ENCODE peak calls at places on chromosomes 3 and 15, in eight cellular contexts. One of them, this sample, is unnamed.
A peak's percentile ranks its signal among the peaks of the same experiment; 100 is the strongest.

GRCh38 chr3:170470063-170471006 is 51.7 kb downstream of the CLDN11 start:
- DNase-seq in fibroblast of the aortic adventitia: peak; percentile 71
- DNase-seq in effector memory CD8-positive, alpha-beta T cell: no peak
- DNase-seq in ovary: no peak
- DNase-seq in Kasumi-1: no peak
- DNase-seq in RWPE1: no peak
- DNase-seq in activated naive CD8-positive, alpha-beta T cell treated with anti-CD3 and anti-CD28 coated beads, Interleukin-2, amount 50 U/mL, for 24 hours: no peak
- DNase-seq in stimulated activated naive CD8-positive, alpha-beta T cell treated with anti-CD3 and anti-CD28 coated beads, Interleukin-15, amount 100 ng/mL, for 72 hours: no peak
- DNase-seq in this sample: no peak

GRCh38 chr3:118554148-118554819 is 480.4 kb downstream of the IGSF11 start:
- DNase-seq in fibroblast of the aortic adventitia: no peak
- DNase-seq in effector memory CD8-positive, alpha-beta T cell: no peak
- DNase-seq in ovary: no peak
- DNase-seq in Kasumi-1: no peak
- DNase-seq in RWPE1: no peak
- DNase-seq in activated naive CD8-positive, alpha-beta T cell treated with anti-CD3 and anti-CD28 coated beads, Interleukin-2, amount 50 U/mL, for 24 hours: no peak
- DNase-seq in stimulated activated naive CD8-positive, alpha-beta T cell treated with anti-CD3 and anti-CD28 coated beads, Interleukin-15, amount 100 ng/mL, for 72 hours: no peak
- DNase-seq in this sample: no peak

GRCh38 chr3:72657666-72658065 is 190.6 kb downstream of the SHQ1 start:
- DNase-seq in fibroblast of the aortic adventitia: no peak
- DNase-seq in effector memory CD8-positive, alpha-beta T cell: no peak
- DNase-seq in ovary: no peak
- DNase-seq in Kasumi-1: peak; percentile 22
- DNase-seq in RWPE1: no peak
- DNase-seq in activated naive CD8-positive, alpha-beta T cell treated with anti-CD3 and anti-CD28 coated beads, Interleukin-2, amount 50 U/mL, for 24 hours: peak; percentile 32
- DNase-seq in stimulated activated naive CD8-positive, alpha-beta T cell treated with anti-CD3 and anti-CD28 coated beads, Interleukin-15, amount 100 ng/mL, for 72 hours: peak; percentile 78
- DNase-seq in this sample: peak; percentile 88

GRCh38 chr3:37628711-37629301 is 232.9 kb upstream of the CTDSPL start:
- DNase-seq in fibroblast of the aortic adventitia: no peak
- DNase-seq in effector memory CD8-positive, alpha-beta T cell: no peak
- DNase-seq in ovary: no peak
- DNase-seq in Kasumi-1: no peak
- DNase-seq in RWPE1: no peak
- DNase-seq in activated naive CD8-positive, alpha-beta T cell treated with anti-CD3 and anti-CD28 coated beads, Interleukin-2, amount 50 U/mL, for 24 hours: no peak
- DNase-seq in stimulated activated naive CD8-positive, alpha-beta T cell treated with anti-CD3 and anti-CD28 coated beads, Interleukin-15, amount 100 ng/mL, for 72 hours: no peak
- DNase-seq in this sample: no peak

GRCh38 chr15:93126496-93127083 is 37.6 kb upstream of the RGMA start:
- DNase-seq in fibroblast of the aortic adventitia: peak; percentile 4
- DNase-seq in effector memory CD8-positive, alpha-beta T cell: no peak
- DNase-seq in ovary: no peak
- DNase-seq in Kasumi-1: no peak
- DNase-seq in RWPE1: no peak
- DNase-seq in activated naive CD8-positive, alpha-beta T cell treated with anti-CD3 and anti-CD28 coated beads, Interleukin-2, amount 50 U/mL, for 24 hours: no peak
- DNase-seq in stimulated activated naive CD8-positive, alpha-beta T cell treated with anti-CD3 and anti-CD28 coated beads, Interleukin-15, amount 100 ng/mL, for 72 hours: no peak
- DNase-seq in this sample: no peak

GRCh38 chr3:17672506-17672905 is 69.9 kb downstream of the TBC1D5 start:
- DNase-seq in fibroblast of the aortic adventitia: peak; percentile 16
- DNase-seq in effector memory CD8-positive, alpha-beta T cell: no peak
- DNase-seq in ovary: no peak
- DNase-seq in Kasumi-1: no peak
- DNase-seq in RWPE1: no peak
- DNase-seq in activated naive CD8-positive, alpha-beta T cell treated with anti-CD3 and anti-CD28 coated beads, Interleukin-2, amount 50 U/mL, for 24 hours: no peak
- DNase-seq in stimulated activated naive CD8-positive, alpha-beta T cell treated with anti-CD3 and anti-CD28 coated beads, Interleukin-15, amount 100 ng/mL, for 72 hours: no peak
- DNase-seq in this sample: no peak

GRCh38 chr3:7546219-7546618 is 685.3 kb downstream of the GRM7 start:
- DNase-seq in fibroblast of the aortic adventitia: peak; percentile 16
- DNase-seq in effector memory CD8-positive, alpha-beta T cell: no peak
- DNase-seq in ovary: no peak
- DNase-seq in Kasumi-1: peak; percentile 30
- DNase-seq in RWPE1: no peak
- DNase-seq in activated naive CD8-positive, alpha-beta T cell treated with anti-CD3 and anti-CD28 coated beads, Interleukin-2, amount 50 U/mL, for 24 hours: no peak
- DNase-seq in stimulated activated naive CD8-positive, alpha-beta T cell treated with anti-CD3 and anti-CD28 coated beads, Interleukin-15, amount 100 ng/mL, for 72 hours: no peak
- DNase-seq in this sample: no peak

GRCh38 chr15:47588968-47589367 is 128.3 kb upstream of the SEMA6D start:
- DNase-seq in fibroblast of the aortic adventitia: no peak
- DNase-seq in effector memory CD8-positive, alpha-beta T cell: no peak
- DNase-seq in ovary: no peak
- DNase-seq in Kasumi-1: no peak
- DNase-seq in RWPE1: no peak
- DNase-seq in activated naive CD8-positive, alpha-beta T cell treated with anti-CD3 and anti-CD28 coated beads, Interleukin-2, amount 50 U/mL, for 24 hours: no peak
- DNase-seq in stimulated activated naive CD8-positive, alpha-beta T cell treated with anti-CD3 and anti-CD28 coated beads, Interleukin-15, amount 100 ng/mL, for 72 hours: no peak
- DNase-seq in this sample: no peak

GRCh38 chr3:155995525-155996370 is 124.6 kb upstream of the KCNAB1 start:
- DNase-seq in fibroblast of the aortic adventitia: peak; percentile 83
- DNase-seq in effector memory CD8-positive, alpha-beta T cell: no peak
- DNase-seq in ovary: no peak
- DNase-seq in Kasumi-1: peak; percentile 80
- DNase-seq in RWPE1: peak; percentile 54
- DNase-seq in activated naive CD8-positive, alpha-beta T cell treated with anti-CD3 and anti-CD28 coated beads, Interleukin-2, amount 50 U/mL, for 24 hours: no peak
- DNase-seq in stimulated activated naive CD8-positive, alpha-beta T cell treated with anti-CD3 and anti-CD28 coated beads, Interleukin-15, amount 100 ng/mL, for 72 hours: no peak
- DNase-seq in this sample: peak; percentile 75

GRCh38 chr3:57094011-57094535 is 33.6 kb downstream of the SPATA12 start:
- DNase-seq in fibroblast of the aortic adventitia: peak; percentile 27
- DNase-seq in effector memory CD8-positive, alpha-beta T cell: no peak
- DNase-seq in ovary: no peak
- DNase-seq in Kasumi-1: no peak
- DNase-seq in RWPE1: no peak
- DNase-seq in activated naive CD8-positive, alpha-beta T cell treated with anti-CD3 and anti-CD28 coated beads, Interleukin-2, amount 50 U/mL, for 24 hours: no peak
- DNase-seq in stimulated activated naive CD8-positive, alpha-beta T cell treated with anti-CD3 and anti-CD28 coated beads, Interleukin-15, amount 100 ng/mL, for 72 hours: no peak
- DNase-seq in this sample: no peak

GRCh38 chr3:63228677-63229076 is 49.4 kb upstream of the SYNPR start:
- DNase-seq in fibroblast of the aortic adventitia: peak; percentile 57
- DNase-seq in effector memory CD8-positive, alpha-beta T cell: no peak
- DNase-seq in ovary: no peak
- DNase-seq in Kasumi-1: peak; percentile 25
- DNase-seq in RWPE1: peak; percentile 23
- DNase-seq in activated naive CD8-positive, alpha-beta T cell treated with anti-CD3 and anti-CD28 coated beads, Interleukin-2, amount 50 U/mL, for 24 hours: no peak
- DNase-seq in stimulated activated naive CD8-positive, alpha-beta T cell treated with anti-CD3 and anti-CD28 coated beads, Interleukin-15, amount 100 ng/mL, for 72 hours: no peak
- DNase-seq in this sample: peak; percentile 26

GRCh38 chr3:140203510-140203909 is 268.5 kb downstream of the CLSTN2 start:
- DNase-seq in fibroblast of the aortic adventitia: no peak
- DNase-seq in effector memory CD8-positive, alpha-beta T cell: no peak
- DNase-seq in ovary: no peak
- DNase-seq in Kasumi-1: no peak
- DNase-seq in RWPE1: no peak
- DNase-seq in activated naive CD8-positive, alpha-beta T cell treated with anti-CD3 and anti-CD28 coated beads, Interleukin-2, amount 50 U/mL, for 24 hours: no peak
- DNase-seq in stimulated activated naive CD8-positive, alpha-beta T cell treated with anti-CD3 and anti-CD28 coated beads, Interleukin-15, amount 100 ng/mL, for 72 hours: no peak
- DNase-seq in this sample: no peak

GRCh38 chr3:129485681-129486056 is 42.8 kb upstream of the RHO start:
- DNase-seq in fibroblast of the aortic adventitia: peak; percentile 99
- DNase-seq in effector memory CD8-positive, alpha-beta T cell: no peak
- DNase-seq in ovary: peak; percentile 70
- DNase-seq in Kasumi-1: no peak
- DNase-seq in RWPE1: peak; percentile 92
- DNase-seq in activated naive CD8-positive, alpha-beta T cell treated with anti-CD3 and anti-CD28 coated beads, Interleukin-2, amount 50 U/mL, for 24 hours: no peak
- DNase-seq in stimulated activated naive CD8-positive, alpha-beta T cell treated with anti-CD3 and anti-CD28 coated beads, Interleukin-15, amount 100 ng/mL, for 72 hours: no peak
- DNase-seq in this sample: no peak

GRCh38 chr3:8561365-8561764 is 59.7 kb downstream of the LMCD1 start:
- DNase-seq in fibroblast of the aortic adventitia: peak; percentile 93
- DNase-seq in effector memory CD8-positive, alpha-beta T cell: no peak
- DNase-seq in ovary: no peak
- DNase-seq in Kasumi-1: no peak
- DNase-seq in RWPE1: no peak
- DNase-seq in activated naive CD8-positive, alpha-beta T cell treated with anti-CD3 and anti-CD28 coated beads, Interleukin-2, amount 50 U/mL, for 24 hours: no peak
- DNase-seq in stimulated activated naive CD8-positive, alpha-beta T cell treated with anti-CD3 and anti-CD28 coated beads, Interleukin-15, amount 100 ng/mL, for 72 hours: no peak
- DNase-seq in this sample: no peak

GRCh38 chr3:48565591-48566400 is 2.2 kb upstream of the UCN2 start:
- DNase-seq in fibroblast of the aortic adventitia: peak; percentile 60
- DNase-seq in effector memory CD8-positive, alpha-beta T cell: no peak
- DNase-seq in ovary: no peak
- DNase-seq in Kasumi-1: peak; percentile 36
- DNase-seq in RWPE1: peak; percentile 75
- DNase-seq in activated naive CD8-positive, alpha-beta T cell treated with anti-CD3 and anti-CD28 coated beads, Interleukin-2, amount 50 U/mL, for 24 hours: peak; percentile 35
- DNase-seq in stimulated activated naive CD8-positive, alpha-beta T cell treated with anti-CD3 and anti-CD28 coated beads, Interleukin-15, amount 100 ng/mL, for 72 hours: no peak
- DNase-seq in this sample: peak; percentile 94

GRCh38 chr3:196624008-196624790 is 15.3 kb upstream of the NRROS start:
- DNase-seq in fibroblast of the aortic adventitia: no peak
- DNase-seq in effector memory CD8-positive, alpha-beta T cell: no peak
- DNase-seq in ovary: no peak
- DNase-seq in Kasumi-1: peak; percentile 76
- DNase-seq in RWPE1: no peak
- DNase-seq in activated naive CD8-positive, alpha-beta T cell treated with anti-CD3 and anti-CD28 coated beads, Interleukin-2, amount 50 U/mL, for 24 hours: peak; percentile 59
- DNase-seq in stimulated activated naive CD8-positive, alpha-beta T cell treated with anti-CD3 and anti-CD28 coated beads, Interleukin-15, amount 100 ng/mL, for 72 hours: peak; percentile 70
- DNase-seq in this sample: no peak

GRCh38 chr3:157408499-157409149 is 28.0 kb upstream of the PTX3 start:
- DNase-seq in fibroblast of the aortic adventitia: no peak
- DNase-seq in effector memory CD8-positive, alpha-beta T cell: no peak
- DNase-seq in ovary: no peak
- DNase-seq in Kasumi-1: no peak
- DNase-seq in RWPE1: no peak
- DNase-seq in activated naive CD8-positive, alpha-beta T cell treated with anti-CD3 and anti-CD28 coated beads, Interleukin-2, amount 50 U/mL, for 24 hours: no peak
- DNase-seq in stimulated activated naive CD8-positive, alpha-beta T cell treated with anti-CD3 and anti-CD28 coated beads, Interleukin-15, amount 100 ng/mL, for 72 hours: no peak
- DNase-seq in this sample: no peak

GRCh38 chr3:138186803-138187295 is 252 bp upstream of the ARMC8 start:
- DNase-seq in fibroblast of the aortic adventitia: no peak
- DNase-seq in effector memory CD8-positive, alpha-beta T cell: peak; percentile 82
- DNase-seq in ovary: peak; percentile 90
- DNase-seq in Kasumi-1: peak; percentile 88
- DNase-seq in RWPE1: peak; percentile 98
- DNase-seq in activated naive CD8-positive, alpha-beta T cell treated with anti-CD3 and anti-CD28 coated beads, Interleukin-2, amount 50 U/mL, for 24 hours: peak; percentile 89
- DNase-seq in stimulated activated naive CD8-positive, alpha-beta T cell treated with anti-CD3 and anti-CD28 coated beads, Interleukin-15, amount 100 ng/mL, for 72 hours: peak; percentile 89
- DNase-seq in this sample: peak; percentile 90

GRCh38 chr3:83002869-83003445 is 1241.5 kb upstream of the GBE1 start:
- DNase-seq in fibroblast of the aortic adventitia: no peak
- DNase-seq in effector memory CD8-positive, alpha-beta T cell: no peak
- DNase-seq in ovary: no peak
- DNase-seq in Kasumi-1: no peak
- DNase-seq in RWPE1: no peak
- DNase-seq in activated naive CD8-positive, alpha-beta T cell treated with anti-CD3 and anti-CD28 coated beads, Interleukin-2, amount 50 U/mL, for 24 hours: no peak
- DNase-seq in stimulated activated naive CD8-positive, alpha-beta T cell treated with anti-CD3 and anti-CD28 coated beads, Interleukin-15, amount 100 ng/mL, for 72 hours: no peak
- DNase-seq in this sample: no peak

GRCh38 chr15:25783607-25784131 is 79.5 kb downstream of the ATP10A start:
- DNase-seq in fibroblast of the aortic adventitia: peak; percentile 37
- DNase-seq in effector memory CD8-positive, alpha-beta T cell: peak; percentile 23
- DNase-seq in ovary: no peak
- DNase-seq in Kasumi-1: no peak
- DNase-seq in RWPE1: no peak
- DNase-seq in activated naive CD8-positive, alpha-beta T cell treated with anti-CD3 and anti-CD28 coated beads, Interleukin-2, amount 50 U/mL, for 24 hours: peak; percentile 54
- DNase-seq in stimulated activated naive CD8-positive, alpha-beta T cell treated with anti-CD3 and anti-CD28 coated beads, Interleukin-15, amount 100 ng/mL, for 72 hours: peak; percentile 31
- DNase-seq in this sample: peak; percentile 14

GRCh38 chr3:114498779-114499370 is 205.0 kb downstream of the TIGIT start:
- DNase-seq in fibroblast of the aortic adventitia: peak; percentile 82
- DNase-seq in effector memory CD8-positive, alpha-beta T cell: no peak
- DNase-seq in ovary: no peak
- DNase-seq in Kasumi-1: no peak
- DNase-seq in RWPE1: peak; percentile 75
- DNase-seq in activated naive CD8-positive, alpha-beta T cell treated with anti-CD3 and anti-CD28 coated beads, Interleukin-2, amount 50 U/mL, for 24 hours: no peak
- DNase-seq in stimulated activated naive CD8-positive, alpha-beta T cell treated with anti-CD3 and anti-CD28 coated beads, Interleukin-15, amount 100 ng/mL, for 72 hours: no peak
- DNase-seq in this sample: peak; percentile 91

GRCh38 chr3:153513236-153513635 is 351.2 kb downstream of the RAP2B start:
- DNase-seq in fibroblast of the aortic adventitia: peak; percentile 7
- DNase-seq in effector memory CD8-positive, alpha-beta T cell: no peak
- DNase-seq in ovary: no peak
- DNase-seq in Kasumi-1: peak; percentile 37
- DNase-seq in RWPE1: peak; percentile 1
- DNase-seq in activated naive CD8-positive, alpha-beta T cell treated with anti-CD3 and anti-CD28 coated beads, Interleukin-2, amount 50 U/mL, for 24 hours: no peak
- DNase-seq in stimulated activated naive CD8-positive, alpha-beta T cell treated with anti-CD3 and anti-CD28 coated beads, Interleukin-15, amount 100 ng/mL, for 72 hours: no peak
- DNase-seq in this sample: no peak

GRCh38 chr3:71210257-71211002 is 373.1 kb downstream of the FOXP1 start:
- DNase-seq in fibroblast of the aortic adventitia: peak; percentile 79
- DNase-seq in effector memory CD8-positive, alpha-beta T cell: no peak
- DNase-seq in ovary: no peak
- DNase-seq in Kasumi-1: no peak
- DNase-seq in RWPE1: no peak
- DNase-seq in activated naive CD8-positive, alpha-beta T cell treated with anti-CD3 and anti-CD28 coated beads, Interleukin-2, amount 50 U/mL, for 24 hours: no peak
- DNase-seq in stimulated activated naive CD8-positive, alpha-beta T cell treated with anti-CD3 and anti-CD28 coated beads, Interleukin-15, amount 100 ng/mL, for 72 hours: no peak
- DNase-seq in this sample: no peak

GRCh38 chr15:63373330-63373729 is 8.3 kb downstream of the CA12 start:
- DNase-seq in fibroblast of the aortic adventitia: no peak
- DNase-seq in effector memory CD8-positive, alpha-beta T cell: no peak
- DNase-seq in ovary: no peak
- DNase-seq in Kasumi-1: no peak
- DNase-seq in RWPE1: no peak
- DNase-seq in activated naive CD8-positive, alpha-beta T cell treated with anti-CD3 and anti-CD28 coated beads, Interleukin-2, amount 50 U/mL, for 24 hours: no peak
- DNase-seq in stimulated activated naive CD8-positive, alpha-beta T cell treated with anti-CD3 and anti-CD28 coated beads, Interleukin-15, amount 100 ng/mL, for 72 hours: no peak
- DNase-seq in this sample: no peak

GRCh38 chr15:39495871-39496459 is 84.9 kb upstream of the THBS1 start:
- DNase-seq in fibroblast of the aortic adventitia: peak; percentile 48
- DNase-seq in effector memory CD8-positive, alpha-beta T cell: no peak
- DNase-seq in ovary: no peak
- DNase-seq in Kasumi-1: no peak
- DNase-seq in RWPE1: no peak
- DNase-seq in activated naive CD8-positive, alpha-beta T cell treated with anti-CD3 and anti-CD28 coated beads, Interleukin-2, amount 50 U/mL, for 24 hours: no peak
- DNase-seq in stimulated activated naive CD8-positive, alpha-beta T cell treated with anti-CD3 and anti-CD28 coated beads, Interleukin-15, amount 100 ng/mL, for 72 hours: no peak
- DNase-seq in this sample: no peak

GRCh38 chr3:66115858-66116654 is 77.3 kb upstream of the MAGI1 start:
- DNase-seq in fibroblast of the aortic adventitia: peak; percentile 99
- DNase-seq in effector memory CD8-positive, alpha-beta T cell: no peak
- DNase-seq in ovary: no peak
- DNase-seq in Kasumi-1: no peak
- DNase-seq in RWPE1: peak; percentile 81
- DNase-seq in activated naive CD8-positive, alpha-beta T cell treated with anti-CD3 and anti-CD28 coated beads, Interleukin-2, amount 50 U/mL, for 24 hours: no peak
- DNase-seq in stimulated activated naive CD8-positive, alpha-beta T cell treated with anti-CD3 and anti-CD28 coated beads, Interleukin-15, amount 100 ng/mL, for 72 hours: no peak
- DNase-seq in this sample: peak; percentile 93

GRCh38 chr3:32323605-32324004 is 68.0 kb upstream of the CMTM7 start:
- DNase-seq in fibroblast of the aortic adventitia: no peak
- DNase-seq in effector memory CD8-positive, alpha-beta T cell: no peak
- DNase-seq in ovary: no peak
- DNase-seq in Kasumi-1: no peak
- DNase-seq in RWPE1: no peak
- DNase-seq in activated naive CD8-positive, alpha-beta T cell treated with anti-CD3 and anti-CD28 coated beads, Interleukin-2, amount 50 U/mL, for 24 hours: no peak
- DNase-seq in stimulated activated naive CD8-positive, alpha-beta T cell treated with anti-CD3 and anti-CD28 coated beads, Interleukin-15, amount 100 ng/mL, for 72 hours: no peak
- DNase-seq in this sample: no peak

GRCh38 chr15:41334293-41335120 is 1.8 kb downstream of the NUSAP1 start:
- DNase-seq in fibroblast of the aortic adventitia: no peak
- DNase-seq in effector memory CD8-positive, alpha-beta T cell: no peak
- DNase-seq in ovary: no peak
- DNase-seq in Kasumi-1: no peak
- DNase-seq in RWPE1: no peak
- DNase-seq in activated naive CD8-positive, alpha-beta T cell treated with anti-CD3 and anti-CD28 coated beads, Interleukin-2, amount 50 U/mL, for 24 hours: peak; percentile 3
- DNase-seq in stimulated activated naive CD8-positive, alpha-beta T cell treated with anti-CD3 and anti-CD28 coated beads, Interleukin-15, amount 100 ng/mL, for 72 hours: no peak
- DNase-seq in this sample: no peak

GRCh38 chr15:38253448-38253847 is 812 bp downstream of the SPRED1 start:
- DNase-seq in fibroblast of the aortic adventitia: peak; percentile 72
- DNase-seq in effector memory CD8-positive, alpha-beta T cell: no peak
- DNase-seq in ovary: no peak
- DNase-seq in Kasumi-1: no peak
- DNase-seq in RWPE1: peak; percentile 73
- DNase-seq in activated naive CD8-positive, alpha-beta T cell treated with anti-CD3 and anti-CD28 coated beads, Interleukin-2, amount 50 U/mL, for 24 hours: peak; percentile 2
- DNase-seq in stimulated activated naive CD8-positive, alpha-beta T cell treated with anti-CD3 and anti-CD28 coated beads, Interleukin-15, amount 100 ng/mL, for 72 hours: no peak
- DNase-seq in this sample: peak; percentile 51

GRCh38 chr3:90011596-90011995 is 904.2 kb downstream of the EPHA3 start:
- DNase-seq in fibroblast of the aortic adventitia: no peak
- DNase-seq in effector memory CD8-positive, alpha-beta T cell: no peak
- DNase-seq in ovary: no peak
- DNase-seq in Kasumi-1: no peak
- DNase-seq in RWPE1: no peak
- DNase-seq in activated naive CD8-positive, alpha-beta T cell treated with anti-CD3 and anti-CD28 coated beads, Interleukin-2, amount 50 U/mL, for 24 hours: no peak
- DNase-seq in stimulated activated naive CD8-positive, alpha-beta T cell treated with anti-CD3 and anti-CD28 coated beads, Interleukin-15, amount 100 ng/mL, for 72 hours: no peak
- DNase-seq in this sample: no peak